ENCODE peak calls at places on chromosomes 4 and X, in five cellular contexts. One of them, this sample, is unnamed.

GRCh38 chrX:71543316-71543715 is 10.4 kb downstream of the OGT start:
- DNase-seq in pancreas: no peak
- DNase-seq in kidney: no peak
- DNase-seq in OCI-LY7: no peak
- DNase-seq in heart left ventricle: no peak
- DNase-seq in this sample: no peak

GRCh38 chr4:76689079-76689817 is 208.7 kb downstream of the SOWAHB start:
- DNase-seq in heart left ventricle: peak
- DNase-seq in OCI-LY7: no peak
- DNase-seq in pancreas: peak
- DNase-seq in kidney: peak
- DNase-seq in this sample: peak

GRCh38 chr4:139368990-139369389 is 66.7 kb upstream of the NDUFC1 start:
- DNase-seq in OCI-LY7: no peak
- DNase-seq in heart left ventricle: no peak
- DNase-seq in kidney: no peak
- DNase-seq in pancreas: no peak
- DNase-seq in this sample: no peak

GRCh38 chrX:70454441-70455365 is 10.1 kb downstream of the DLG3 start:
- DNase-seq in kidney: peak
- DNase-seq in pancreas: peak
- DNase-seq in OCI-LY7: peak
- DNase-seq in heart left ventricle: peak
- DNase-seq in this sample: peak

GRCh38 chrX:30620980-30621716 is 32.1 kb upstream of the GK start:
- DNase-seq in pancreas: no peak
- DNase-seq in kidney: no peak
- DNase-seq in heart left ventricle: peak
- DNase-seq in OCI-LY7: no peak
- DNase-seq in this sample: no peak

GRCh38 chr4:26441110-26441509 is 49.2 kb downstream of the CCKAR start:
- DNase-seq in heart left ventricle: no peak
- DNase-seq in pancreas: no peak
- DNase-seq in OCI-LY7: no peak
- DNase-seq in kidney: no peak
- DNase-seq in this sample: no peak

GRCh38 chr4:73843369-73843768 is 6.9 kb downstream of the CXCL6 start:
- DNase-seq in kidney: no peak
- DNase-seq in heart left ventricle: no peak
- DNase-seq in OCI-LY7: no peak
- DNase-seq in pancreas: no peak
- DNase-seq in this sample: no peak

GRCh38 chr4:174524242-174524641 is 2.0 kb upstream of the HPGD start:
- DNase-seq in pancreas: no peak
- DNase-seq in kidney: no peak
- DNase-seq in heart left ventricle: no peak
- DNase-seq in OCI-LY7: no peak
- DNase-seq in this sample: no peak

DNA sequence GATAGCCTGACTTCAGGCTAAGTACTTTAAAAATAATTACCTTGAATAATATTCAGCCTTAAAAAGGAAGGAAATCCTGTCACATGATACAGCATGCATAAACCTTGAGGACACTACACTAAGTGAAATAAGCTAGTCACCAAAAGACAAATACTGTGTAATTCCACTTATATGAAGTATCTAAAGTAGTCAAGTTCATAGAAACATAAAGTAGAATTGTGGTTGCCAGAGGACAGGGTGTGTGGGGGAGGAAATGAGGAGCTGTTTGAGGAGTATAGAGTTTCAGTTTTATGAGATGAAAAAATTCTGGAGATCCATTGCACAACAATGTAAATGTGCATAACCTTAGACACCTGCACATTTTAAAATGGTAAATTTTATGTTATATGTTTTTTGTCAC is 5.6 kb upstream of the STPG2 start:
- DNase-seq in OCI-LY7: no peak
- DNase-seq in pancreas: no peak
- DNase-seq in kidney: no peak
- DNase-seq in heart left ventricle: no peak
- DNase-seq in this sample: no peak
- TF ChIP-seq CTCF in OCI-LY7: no peak
- TF ChIP-seq CTCF in pancreas: no peak
- TF ChIP-seq CTCF in kidney: no peak
- TF ChIP-seq CTCF in heart left ventricle: no peak
- TF ChIP-seq CTCF in this sample: no peak

GRCh38 chr4:30904593-30904992 is 184.4 kb downstream of the PCDH7 start:
- DNase-seq in pancreas: no peak
- DNase-seq in heart left ventricle: no peak
- DNase-seq in OCI-LY7: no peak
- DNase-seq in kidney: no peak
- DNase-seq in this sample: no peak

GRCh38 chr4:30901781-30902479 is 181.8 kb downstream of the PCDH7 start:
- DNase-seq in kidney: no peak
- DNase-seq in pancreas: no peak
- DNase-seq in OCI-LY7: no peak
- DNase-seq in heart left ventricle: no peak
- DNase-seq in this sample: no peak

GRCh38 chr4:30903493-30903892 is 183.3 kb downstream of the PCDH7 start:
- DNase-seq in pancreas: no peak
- DNase-seq in kidney: no peak
- DNase-seq in heart left ventricle: no peak
- DNase-seq in OCI-LY7: no peak
- DNase-seq in this sample: no peak

GRCh38 chr4:30904161-30904560 is 184.0 kb downstream of the PCDH7 start:
- DNase-seq in kidney: no peak
- DNase-seq in pancreas: no peak
- DNase-seq in OCI-LY7: no peak
- DNase-seq in heart left ventricle: no peak
- DNase-seq in this sample: no peak
- H3K27ac ChIP-seq in kidney: no peak
- H3K27ac ChIP-seq in pancreas: no peak
- H3K27ac ChIP-seq in OCI-LY7: no peak
- H3K27ac ChIP-seq in heart left ventricle: no peak
- H3K27ac ChIP-seq in this sample: no peak

GRCh38 chr4:181645489-181645888 is 597.7 kb upstream of the TENM3 start:
- DNase-seq in kidney: no peak
- DNase-seq in heart left ventricle: no peak
- DNase-seq in pancreas: no peak
- DNase-seq in OCI-LY7: no peak
- DNase-seq in this sample: no peak
- TF ChIP-seq CTCF in kidney: no peak
- TF ChIP-seq CTCF in heart left ventricle: no peak
- TF ChIP-seq CTCF in pancreas: no peak
- TF ChIP-seq CTCF in OCI-LY7: no peak
- TF ChIP-seq CTCF in this sample: no peak

DNA sequence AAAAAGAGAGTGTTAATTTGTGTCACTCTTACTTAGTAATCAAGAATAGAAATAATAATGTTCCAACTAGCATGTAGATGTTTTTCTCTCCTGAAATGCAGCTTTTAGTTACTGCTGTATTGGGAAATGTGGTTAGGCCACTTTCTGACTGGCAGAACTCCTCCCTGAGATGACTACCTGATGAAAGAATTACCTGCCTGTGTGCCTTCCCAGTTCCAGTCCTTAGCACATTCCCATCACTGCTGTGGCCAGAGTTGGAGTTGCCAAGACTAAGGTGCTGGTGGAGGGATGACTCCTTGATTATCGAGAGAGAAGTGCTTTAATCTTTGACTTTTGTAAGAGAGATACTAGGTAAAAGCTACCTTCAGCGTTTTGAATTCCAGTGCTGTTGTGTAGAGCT is 9.5 kb downstream of the GAB1 start:
- DNase-seq in OCI-LY7: no peak
- DNase-seq in kidney: no peak
- DNase-seq in heart left ventricle: no peak
- DNase-seq in pancreas: no peak
- DNase-seq in this sample: no peak
- H3K27ac ChIP-seq in OCI-LY7: no peak
- H3K27ac ChIP-seq in kidney: no peak
- H3K27ac ChIP-seq in heart left ventricle: no peak
- H3K27ac ChIP-seq in pancreas: no peak
- H3K27ac ChIP-seq in this sample: no peak

GRCh38 chr4:168551945-168552695 is 55.3 kb downstream of the PALLD start:
- DNase-seq in pancreas: no peak
- DNase-seq in kidney: no peak
- DNase-seq in heart left ventricle: no peak
- DNase-seq in OCI-LY7: no peak
- DNase-seq in this sample: no peak
- TF ChIP-seq CTCF in pancreas: no peak
- TF ChIP-seq CTCF in kidney: no peak
- TF ChIP-seq CTCF in heart left ventricle: no peak
- TF ChIP-seq CTCF in OCI-LY7: no peak
- TF ChIP-seq CTCF in this sample: no peak

GRCh38 chr4:81675785-81676427 is 204.2 kb upstream of the RASGEF1B start:
- DNase-seq in kidney: no peak
- DNase-seq in OCI-LY7: no peak
- DNase-seq in heart left ventricle: no peak
- DNase-seq in pancreas: no peak
- DNase-seq in this sample: no peak

GRCh38 chr4:81682492-81682891 is 210.8 kb upstream of the RASGEF1B start:
- DNase-seq in heart left ventricle: no peak
- DNase-seq in OCI-LY7: no peak
- DNase-seq in kidney: no peak
- DNase-seq in pancreas: no peak
- DNase-seq in this sample: no peak

DNA sequence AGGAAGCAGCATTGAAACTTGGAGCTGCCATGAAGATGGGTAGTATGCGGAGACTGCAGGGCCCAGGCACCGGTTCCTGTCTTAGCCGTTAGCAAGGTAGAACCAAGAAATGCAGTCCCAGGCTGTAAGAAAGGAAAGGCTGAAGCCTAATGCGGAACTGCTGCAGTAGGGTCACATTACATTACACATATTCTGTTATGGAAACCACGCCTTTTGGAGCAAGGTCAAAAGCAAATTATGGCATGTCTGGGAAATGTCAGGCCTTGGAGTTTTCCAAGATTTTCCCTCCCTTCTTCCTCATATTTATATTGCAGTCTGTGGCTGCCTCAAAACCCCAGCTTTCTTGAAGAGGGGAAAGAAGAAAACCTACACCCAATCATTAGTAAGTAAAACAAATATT is 204.8 kb upstream of the RASGEF1B start:
- DNase-seq in OCI-LY7: no peak
- DNase-seq in heart left ventricle: no peak
- DNase-seq in kidney: no peak
- DNase-seq in pancreas: no peak
- DNase-seq in this sample: no peak
- H3K27ac ChIP-seq in OCI-LY7: no peak
- H3K27ac ChIP-seq in heart left ventricle: no peak
- H3K27ac ChIP-seq in kidney: no peak
- H3K27ac ChIP-seq in pancreas: no peak
- H3K27ac ChIP-seq in this sample: no peak

GRCh38 chr4:28462766-28463165 is 1602.1 kb downstream of the STIM2 start:
- DNase-seq in heart left ventricle: no peak
- DNase-seq in OCI-LY7: no peak
- DNase-seq in kidney: no peak
- DNase-seq in pancreas: no peak
- DNase-seq in this sample: no peak
- TF ChIP-seq CTCF in heart left ventricle: no peak
- TF ChIP-seq CTCF in OCI-LY7: no peak
- TF ChIP-seq CTCF in kidney: no peak
- TF ChIP-seq CTCF in pancreas: no peak
- TF ChIP-seq CTCF in this sample: no peak

This sample was measured in right lobe of liver.